ENCODE peak calls at places on chromosomes 2 and 18, in eight cellular contexts. D is astrocyte of the hippocampus; B is stimulated activated CD4-positive, alpha-beta T cell treated with anti-CD3 and anti-CD28 coated beads, Interleukin-15, amount 100 ng/mL, for 48 hours; J is NB4; C is fibroblast of gingiva; P is HFFc6; T is EH; H is hypothalamus. E is an unnamed sample.

GRCh38 chr2:235937936-235938335 is 230.2 kb downstream of the GBX2 start:
- DNase-seq in D (no peak), B (no peak), J (no peak), C (no peak), P (no peak), T (no peak), H (no peak), E (no peak)

GRCh38 chr18:13623348-13623747 is 103.0 kb downstream of the FAM210A start:
- DNase-seq in D (no peak), B (no peak), J (no peak), C (no peak), P (no peak), T (no peak), H (no peak), E (no peak)

GRCh38 chr2:220057922-220058321 is 430.5 kb downstream of the SLC4A3 start:
- DNase-seq in D (no peak), B (no peak), J (no peak), C (no peak), P (no peak), T (no peak), H (no peak), E (no peak)

GRCh38 chr18:79589601-79590091 is 90.0 kb upstream of the CTDP1 start:
- DNase-seq in D (no peak), B (no peak), J (peak; percentile 63), C (no peak), P (no peak), T (no peak), H (no peak), E (no peak)

GRCh38 chr2:233832869-233833812 is 21.2 kb downstream of the HJURP start:
- DNase-seq in D (peak; percentile 71), B (no peak), J (peak; percentile 46), C (peak; percentile 14), P (peak; percentile 11), T (peak; percentile 69), H (no peak), E (peak; percentile 35)

GRCh38 chr18:295756-296155 is 27.9 kb upstream of the THOC1 start:
- DNase-seq in D (peak; percentile 23), B (no peak), J (no peak), C (peak; percentile 72), P (no peak), T (peak; percentile 25), H (no peak), E (no peak)

GRCh38 chr2:74816540-74817331 is 17.2 kb upstream of the HK2 start:
- DNase-seq in D (no peak), B (no peak), J (peak; percentile 76), C (no peak), P (no peak), T (no peak), H (no peak), E (peak; percentile 75)

GRCh38 chr2:110837421-110838409 is 105.3 kb downstream of the ACOXL start:
- DNase-seq in D (no peak), B (no peak), J (no peak), C (no peak), P (no peak), T (no peak), H (no peak), E (no peak)

GRCh38 chr2:73611867-73612266 is 30.4 kb downstream of the NAT8 start:
- DNase-seq in D (peak; percentile 11), B (no peak), J (no peak), C (no peak), P (no peak), T (peak; percentile 33), H (no peak), E (no peak)

GRCh38 chr2:46653539-46653938 is 174.2 kb downstream of the TMEM247 start:
- DNase-seq in D (peak; percentile 78), B (no peak), J (no peak), C (no peak), P (peak; percentile 36), T (peak; percentile 66), H (no peak), E (no peak)

GRCh38 chr2:143893340-143893739 is 626.6 kb downstream of the ZEB2 start:
- DNase-seq in D (no peak), B (no peak), J (no peak), C (no peak), P (no peak), T (peak; percentile 9), H (no peak), E (no peak)

GRCh38 chr2:86622878-86623548 is 652 bp downstream of the RNF103 start:
- DNase-seq in D (no peak), B (peak; percentile 33), J (no peak), C (no peak), P (no peak), T (no peak), H (peak; percentile 73), E (peak; percentile 69)

GRCh38 chr2:212005077-212005671 is 533.4 kb downstream of the ERBB4 start:
- DNase-seq in D (peak; percentile 58), B (no peak), J (peak; percentile 45), C (peak; percentile 26), P (peak; percentile 18), T (peak; percentile 40), H (no peak), E (peak; percentile 82)

GRCh38 chr2:149702571-149702970 is 115.0 kb upstream of the MMADHC start:
- DNase-seq in D (no peak), B (no peak), J (no peak), C (no peak), P (no peak), T (no peak), H (no peak), E (no peak)

GRCh38 chr2:148754864-148755263 is 110.3 kb downstream of the EPC2 start:
- DNase-seq in D (no peak), B (no peak), J (no peak), C (no peak), P (no peak), T (no peak), H (no peak), E (no peak)

GRCh38 chr2:22238967-22239366 is 1115.2 kb downstream of the TDRD15 start:
- DNase-seq in D (no peak), B (no peak), J (no peak), C (no peak), P (no peak), T (no peak), H (no peak), E (no peak)

GRCh38 chr2:109521751-109522374 is 91.9 kb downstream of the SEPTIN10 start:
- DNase-seq in D (no peak), B (no peak), J (no peak), C (no peak), P (no peak), T (no peak), H (no peak), E (no peak)

GRCh38 chr18:834086-834720 is 22.2 kb upstream of the YES1 start:
- DNase-seq in D (no peak), B (no peak), J (no peak), C (no peak), P (no peak), T (no peak), H (no peak), E (no peak)

GRCh38 chr2:43127208-43127940 is 99.0 kb downstream of the ZFP36L2 start:
- DNase-seq in D (no peak), B (peak; percentile 90), J (peak; percentile 97), C (no peak), P (no peak), T (peak; percentile 43), H (no peak), E (peak; percentile 83)

GRCh38 chr2:14756981-14757657 is 124.6 kb downstream of the LRATD1 start:
- DNase-seq in D (peak; percentile 74), B (no peak), J (peak; percentile 71), C (peak; percentile 80), P (peak; percentile 77), T (peak; percentile 55), H (no peak), E (peak; percentile 9)

GRCh38 chr2:122307772-122308171 is 552.3 kb downstream of the TSN start:
- DNase-seq in D (no peak), B (no peak), J (no peak), C (no peak), P (no peak), T (no peak), H (no peak), E (no peak)

GRCh38 chr18:32753656-32754221 is 19.1 kb downstream of the KLHL14 start:
- DNase-seq in D (no peak), B (no peak), J (no peak), C (no peak), P (no peak), T (no peak), H (no peak), E (no peak)

GRCh38 chr2:160484859-160485520 is 8.6 kb downstream of the RBMS1 start:
- DNase-seq in D (no peak), B (peak; percentile 23), J (no peak), C (no peak), P (no peak), T (no peak), H (no peak), E (no peak)

GRCh38 chr2:189165656-189166380 is 13.7 kb downstream of the COL5A2 start:
- DNase-seq in D (no peak), B (no peak), J (no peak), C (peak; percentile 45), P (peak; percentile 30), T (peak; percentile 44), H (no peak), E (no peak)

GRCh38 chr2:26401739-26402541 is at the start of gene DRC1:
- DNase-seq in D (peak; percentile 94), B (peak; percentile 6), J (no peak), C (peak; percentile 64), P (peak; percentile 76), T (peak; percentile 85), H (peak; percentile 9), E (no peak)

GRCh38 chr2:40556739-40557138 is 104.8 kb upstream of the SLC8A1 start:
- DNase-seq in D (peak; percentile 2), B (no peak), J (no peak), C (no peak), P (no peak), T (peak; percentile 28), H (no peak), E (no peak)

GRCh38 chr2:46294185-46294836 is 2.9 kb upstream of the EPAS1 start:
- DNase-seq in D (no peak), B (peak; percentile 31), J (peak; percentile 24), C (peak; percentile 14), P (no peak), T (peak; percentile 51), H (no peak), E (peak; percentile 27)

GRCh38 chr2:137383391-137383790 is 580.9 kb upstream of the HNMT start:
- DNase-seq in D (no peak), B (no peak), J (peak; percentile 46), C (no peak), P (no peak), T (no peak), H (no peak), E (no peak)

GRCh38 chr2:44708646-44709000 is 232.9 kb upstream of the SIX3 start:
- DNase-seq in D (no peak), B (no peak), J (no peak), C (no peak), P (no peak), T (no peak), H (no peak), E (no peak)

GRCh38 chr18:67551146-67551545 is 34.6 kb upstream of the DSEL start:
- DNase-seq in D (no peak), B (no peak), J (no peak), C (no peak), P (no peak), T (no peak), H (no peak), E (no peak)

GRCh38 chr2:238296638-238297457 is 8.4 kb upstream of the PER2 start:
- DNase-seq in D (no peak), B (no peak), J (no peak), C (no peak), P (no peak), T (no peak), H (no peak), E (no peak)

GRCh38 chr2:178874529-178875240 is 67.5 kb upstream of the TTN start:
- DNase-seq in D (no peak), B (no peak), J (no peak), C (no peak), P (no peak), T (no peak), H (no peak), E (no peak)

GRCh38 chr2:237195396-237196119 is 109.9 kb downstream of the COPS8 start:
- DNase-seq in D (no peak), B (no peak), J (no peak), C (no peak), P (no peak), T (no peak), H (no peak), E (no peak)

GRCh38 chr2:15169326-15170038 is 391.7 kb downstream of the NBAS start:
- DNase-seq in D (peak; percentile 95), B (no peak), J (no peak), C (peak; percentile 87), P (peak; percentile 96), T (peak; percentile 96), H (no peak), E (no peak)